ENCODE peak calls at places on chromosomes 11 and 22, in five cellular contexts. V is stimulated activated CD4-positive, alpha-beta T cell treated with anti-CD3 and anti-CD28 coated beads, Interleukin-4, amount 100 ng/mL, for 48 hours; R is A172; M is aorta; S is WTC11. G is an unnamed sample.

GRCh38 chr11:71156301-71156700 is 96.1 kb downstream of the SHANK2 start:
- DNase-seq in M (no peak), V (no peak), R (no peak), S (no peak), G (no peak)

GRCh38 chr22:37911273-37911672 is 5.2 kb downstream of the MICALL1 start:
- DNase-seq in M (no peak), S (no peak), V (no peak), R (no peak), G (no peak)

GRCh38 chr11:125950696-125951645 is 5.1 kb downstream of the VSIG10L2 start:
- DNase-seq in R (no peak), S (no peak), M (no peak), V (no peak), G (no peak)

GRCh38 chr22:26431151-26431995 is 2.3 kb downstream of the ASPHD2 start:
- DNase-seq in M (no peak), R (no peak), S (no peak), V (no peak), G (no peak)

GRCh38 chr11:8258771-8259170 is 4.9 kb downstream of the LMO1 start:
- DNase-seq in V (no peak), M (no peak), R (peak; percentile 47), S (no peak), G (peak; percentile 76)

GRCh38 chr11:128465531-128465930 is 121.8 kb downstream of the ETS1 start:
- DNase-seq in V (no peak), M (no peak), S (no peak), R (no peak), G (no peak)

GRCh38 chr22:27349456-27349855 is 452.1 kb downstream of the MN1 start:
- DNase-seq in R (peak; percentile 4), S (no peak), M (no peak), V (no peak), G (peak; percentile 54)

GRCh38 chr11:48154162-48154561 is 62.4 kb upstream of the OR4B1 start:
- DNase-seq in S (no peak), M (no peak), V (no peak), R (peak; percentile 25), G (no peak)

GRCh38 chr11:116931206-116931953 is 94.0 kb upstream of the APOA1 start:
- DNase-seq in S (no peak), R (peak; percentile 9), M (no peak), V (no peak), G (no peak)

GRCh38 chr11:86559311-86559945 is 113.0 kb downstream of the ME3 start:
- DNase-seq in V (no peak), M (no peak), S (no peak), R (peak; percentile 68), G (peak; percentile 78)

GRCh38 chr11:134655189-134655937 is 243.3 kb upstream of the B3GAT1 start:
- DNase-seq in V (no peak), R (no peak), S (no peak), M (no peak), G (no peak)

GRCh38 chr11:46386674-46387073 is 4.9 kb downstream of the CHRM4 start:
- DNase-seq in R (peak; percentile 79), S (no peak), M (no peak), V (no peak), G (peak; percentile 70)

GRCh38 chr11:66619080-66619554 is 2.7 kb downstream of the RBM14 start:
- DNase-seq in S (no peak), R (no peak), V (no peak), M (no peak), G (no peak)

GRCh38 chr11:32438883-32439487 is 3.6 kb upstream of the WT1 start:
- DNase-seq in R (no peak), M (no peak), S (no peak), V (no peak), G (no peak)

GRCh38 chr11:3949132-3949531 is 93.7 kb downstream of the STIM1 start:
- DNase-seq in V (no peak), S (no peak), M (no peak), R (no peak), G (no peak)

GRCh38 chr11:14812776-14813175 is 79.3 kb downstream of the CYP2R1 start:
- DNase-seq in M (no peak), V (no peak), R (no peak), S (no peak), G (no peak)

GRCh38 chr22:37282385-37282677 is at the start of gene CYTH4:
- DNase-seq in M (peak; percentile 91), V (peak; percentile 64), R (no peak), S (no peak), G (no peak)

GRCh38 chr22:38724926-38725571 is 19.3 kb downstream of the GTPBP1 start:
- DNase-seq in M (peak; percentile 39), V (no peak), S (no peak), R (peak; percentile 44), G (peak; percentile 6)

GRCh38 chr22:43345761-43346261 is 2.6 kb upstream of the SCUBE1 start:
- DNase-seq in R (peak; percentile 7), M (no peak), S (no peak), V (no peak), G (no peak)

GRCh38 chr11:102798012-102798746 is at the start of gene MMP1:
- DNase-seq in S (no peak), R (peak; percentile 21), M (no peak), V (no peak), G (peak; percentile 42)

GRCh38 chr11:58740447-58740846 is 8.7 kb upstream of the GLYAT start:
- DNase-seq in M (no peak), R (no peak), V (no peak), S (no peak), G (no peak)

GRCh38 chr11:97860237-97860636 is 1160.5 kb upstream of the CNTN5 start:
- DNase-seq in S (no peak), V (no peak), M (no peak), R (no peak), G (no peak)

GRCh38 chr11:92770419-92770818 is 199.0 kb upstream of the MTNR1B start:
- DNase-seq in S (no peak), M (no peak), R (no peak), V (no peak), G (no peak)

GRCh38 chr11:36247493-36247892 is 41.7 kb downstream of the COMMD9 start:
- DNase-seq in M (no peak), V (no peak), S (no peak), R (no peak), G (no peak)

GRCh38 chr11:6755303-6755952 is 16.3 kb downstream of the OR2AG2 start:
- DNase-seq in S (peak; percentile 50), M (no peak), V (peak; percentile 19), R (peak; percentile 25), G (no peak)

GRCh38 chr11:57294225-57295131 is 30.3 kb downstream of the TNKS1BP1 start:
- DNase-seq in V (no peak), M (no peak), S (no peak), R (peak; percentile 54), G (no peak)

GRCh38 chr11:58164389-58164788 is 24.5 kb upstream of the OR9Q2 start:
- DNase-seq in S (no peak), M (no peak), R (no peak), V (no peak), G (no peak)

GRCh38 chr22:29717789-29718188 is 2.0 kb upstream of the CABP7 start:
- DNase-seq in V (no peak), M (no peak), R (no peak), S (no peak), G (no peak)

GRCh38 chr11:10866893-10867331 is 9.1 kb upstream of the ZBED5 start:
- DNase-seq in M (no peak), V (no peak), S (no peak), R (no peak), G (peak; percentile 85)

GRCh38 chr11:109236696-109237095 is 185.3 kb upstream of the C11orf87 start:
- DNase-seq in M (no peak), V (no peak), R (no peak), S (no peak), G (peak; percentile 83)

GRCh38 chr11:75167617-75168016 is 16.7 kb downstream of the SLCO2B1 start:
- DNase-seq in V (no peak), M (peak; percentile 32), S (no peak), R (no peak), G (no peak)

GRCh38 chr11:107359701-107360100 is 97.9 kb downstream of the CWF19L2 start:
- DNase-seq in M (no peak), V (no peak), R (no peak), S (no peak), G (no peak)

GRCh38 chr11:1128333-1129142 is 29.2 kb upstream of the MUC5AC start:
- DNase-seq in M (peak; percentile 41), R (no peak), V (no peak), S (peak; percentile 10), G (no peak)